ENCODE peak calls at places on chromosome 17, in five cellular contexts. V is activated naive CD4-positive, alpha-beta T cell treated with anti-CD3 and anti-CD28 coated beads, Interleukin-2, amount 10 ng/mL, durations not matched to agents 7 days and 5 days; B is cardiac muscle cell; Q is naive thymus-derived CD8-positive, alpha-beta T cell; A is fibroblast of mammary gland. G is an unnamed sample.

GRCh38 chr17:45225964-45226530 is 4.4 kb downstream of the FMNL1 start:
- DNase-seq in Q (peak; percentile 86), B (no peak), V (peak; percentile 98), A (no peak), G (peak; percentile 95)

GRCh38 chr17:50020841-50021599 is 26.0 kb upstream of the DLX3 start:
- DNase-seq in A (no peak), Q (no peak), B (no peak), V (no peak), G (no peak)

GRCh38 chr17:51221322-51221721 is 38.5 kb downstream of the MBTD1 start:
- DNase-seq in V (no peak), Q (no peak), B (no peak), A (no peak), G (no peak)

GRCh38 chr17:49051269-49051668 is 54.1 kb downstream of the IGF2BP1 start:
- DNase-seq in A (no peak), Q (no peak), B (no peak), V (no peak), G (no peak)

GRCh38 chr17:43620147-43620944 is 41.4 kb downstream of the MEOX1 start:
- DNase-seq in A (no peak), V (no peak), Q (no peak), B (no peak), G (no peak)

GRCh38 chr17:36650096-36650764 is 48.8 kb downstream of the MRM1 start:
- DNase-seq in B (no peak), Q (no peak), A (no peak), V (no peak), G (no peak)

GRCh38 chr17:39094607-39095308 is 56.7 kb downstream of the PLXDC1 start:
- DNase-seq in V (peak; percentile 58), B (no peak), A (no peak), Q (no peak), G (peak; percentile 28)

GRCh38 chr17:8155341-8156173 is 3.4 kb upstream of the PER1 start:
- DNase-seq in V (no peak), B (peak; percentile 45), Q (no peak), A (peak; percentile 42), G (no peak)

GRCh38 chr17:82787081-82787848 is 35.4 kb downstream of the TBCD start:
- DNase-seq in B (no peak), Q (no peak), A (peak; percentile 87), V (no peak), G (no peak)

GRCh38 chr17:75412455-75413317 is 7.2 kb upstream of the GRB2 start:
- DNase-seq in B (peak; percentile 76), V (peak; percentile 79), A (peak; percentile 67), Q (peak; percentile 74), G (peak; percentile 69)

GRCh38 chr17:49252148-49252682 is 21.6 kb upstream of the PHOSPHO1 start:
- DNase-seq in V (no peak), A (peak; percentile 32), Q (no peak), B (peak; percentile 19), G (no peak)

GRCh38 chr17:32015245-32016013 is 8.2 kb downstream of the LRRC37B start:
- DNase-seq in Q (no peak), A (peak; percentile 16), V (no peak), B (no peak), G (no peak)

GRCh38 chr17:48499743-48500434 is 30.9 kb downstream of the HOXB1 start:
- DNase-seq in B (no peak), Q (no peak), V (no peak), A (no peak), G (no peak)

GRCh38 chr17:44776628-44777393 is 18.0 kb downstream of the ADAM11 start:
- DNase-seq in V (no peak), B (no peak), A (no peak), Q (no peak), G (no peak)

GRCh38 chr17:82372063-82372590 is 562 bp downstream of the UTS2R start:
- DNase-seq in Q (no peak), B (no peak), V (no peak), A (no peak), G (no peak)

GRCh38 chr17:7790150-7790549 is 43.9 kb upstream of the KDM6B start:
- DNase-seq in A (no peak), V (no peak), B (no peak), Q (no peak), G (no peak)

GRCh38 chr17:81263371-81264181 is 24.5 kb downstream of the NDUFAF8 start:
- DNase-seq in V (no peak), B (no peak), A (no peak), Q (no peak), G (no peak)

GRCh38 chr17:57442401-57442823 is 186.1 kb downstream of the MSI2 start:
- DNase-seq in V (no peak), Q (no peak), A (peak; percentile 29), B (no peak), G (no peak)

GRCh38 chr17:45227101-45227591 is 5.5 kb downstream of the FMNL1 start:
- DNase-seq in Q (no peak), V (no peak), B (no peak), A (peak; percentile 29), G (no peak)

GRCh38 chr17:1340371-1340770 is 59.7 kb downstream of the YWHAE start:
- DNase-seq in Q (no peak), B (no peak), A (no peak), V (no peak), G (no peak)

GRCh38 chr17:19768046-19768782 is 20.1 kb upstream of the ALDH3A1 start:
- DNase-seq in Q (no peak), V (no peak), A (no peak), B (no peak), G (no peak)

GRCh38 chr17:48128411-48128810 is 20.8 kb downstream of the SNX11 start:
- DNase-seq in B (no peak), A (no peak), V (no peak), Q (no peak), G (no peak)

GRCh38 chr17:79530361-79531105 is 80.3 kb downstream of the RBFOX3 start:
- DNase-seq in Q (no peak), A (no peak), B (no peak), V (no peak), G (no peak)

GRCh38 chr17:55444471-55445441 is 23.1 kb upstream of the MMD start:
- DNase-seq in Q (no peak), B (no peak), V (no peak), A (peak; percentile 45), G (no peak)